ENCODE peak calls at places on chromosomes 11 and 22, in four cellular contexts. B is astrocyte of the cerebellum; P is stimulated activated naive CD8-positive, alpha-beta T cell treated with anti-CD3 and anti-CD28 coated beads, Interleukin-15, amount 100 ng/mL, for 72 hours; G is fibroblast of mammary gland. S is an unnamed sample.
A peak's percentile ranks its signal among the peaks of the same experiment; 100 is the strongest.

GRCh38 chr22:41925783-41926460 is 684 bp downstream of the TNFRSF13C start:
- DNase-seq in B (no peak), P (peak; percentile 79), G (peak; percentile 32), S (no peak)

GRCh38 chr11:128213461-128213860 is 373.9 kb downstream of the ETS1 start:
- DNase-seq in B (no peak), P (no peak), G (no peak), S (no peak)

GRCh38 chr11:114596175-114596919 is 761 bp upstream of the NXPE4 start:
- DNase-seq in B (no peak), P (no peak), G (no peak), S (no peak)

GRCh38 chr11:12353534-12353933 is 23.8 kb upstream of the PARVA start:
- DNase-seq in B (no peak), P (no peak), G (no peak), S (no peak)

GRCh38 chr11:111911563-111912401 is at the start of gene CRYAB:
- DNase-seq in B (peak; percentile 27), P (no peak), G (peak; percentile 81), S (no peak)

GRCh38 chr11:78698612-78699011 is 123.9 kb upstream of the NARS2 start:
- DNase-seq in B (peak; percentile 79), P (no peak), G (peak; percentile 75), S (no peak)

GRCh38 chr11:46896719-46897406 is 21.5 kb downstream of the LRP4 start:
- DNase-seq in B (no peak), P (no peak), G (peak; percentile 49), S (no peak)

GRCh38 chr22:38981005-38981658 is 1.0 kb upstream of the APOBEC3B start:
- DNase-seq in B (no peak), P (peak; percentile 28), G (peak; percentile 5), S (no peak)

GRCh38 chr22:35921777-35922176 is 106.8 kb downstream of the RBFOX2 start:
- DNase-seq in B (peak; percentile 72), P (peak; percentile 39), G (peak; percentile 94), S (peak; percentile 47)

GRCh38 chr11:35340101-35340500 is 79.3 kb downstream of the SLC1A2 start:
- DNase-seq in B (no peak), P (no peak), G (no peak), S (no peak)

GRCh38 chr22:41340357-41340756 is 39.0 kb downstream of the ZC3H7B start:
- DNase-seq in B (no peak), P (no peak), G (no peak), S (no peak)

GRCh38 chr11:36060926-36061325 is 117.1 kb downstream of the LDLRAD3 start:
- DNase-seq in B (no peak), P (no peak), G (peak; percentile 28), S (no peak)

GRCh38 chr11:20840341-20840740 is 171.0 kb downstream of the NELL1 start:
- DNase-seq in B (no peak), P (no peak), G (no peak), S (no peak)

GRCh38 chr11:47177846-47178245 is 1.2 kb upstream of the ARFGAP2 start:
- DNase-seq in B (no peak), P (no peak), G (no peak), S (no peak)

GRCh38 chr22:37489994-37490393 is 3.8 kb upstream of the MFNG start:
- DNase-seq in B (no peak), P (no peak), G (no peak), S (no peak)

GRCh38 chr22:30561402-30562154 is 12.9 kb downstream of the GAL3ST1 start:
- DNase-seq in B (no peak), P (no peak), G (no peak), S (no peak)

GRCh38 chr11:61635304-61635703 is 44.9 kb upstream of the DAGLA start:
- DNase-seq in B (no peak), P (no peak), G (no peak), S (no peak)

GRCh38 chr11:61647529-61647928 is 32.7 kb upstream of the DAGLA start:
- DNase-seq in B (no peak), P (no peak), G (no peak), S (no peak)

GRCh38 chr11:65440831-65441499 is 18.4 kb downstream of the NEAT1 start:
- DNase-seq in B (no peak), P (no peak), G (peak; percentile 48), S (no peak)

GRCh38 chr11:21565283-21565682 is 627.6 kb upstream of the ANO5 start:
- DNase-seq in B (no peak), P (no peak), G (no peak), S (no peak)

GRCh38 chr11:113628912-113629311 is 77.2 kb downstream of the TMPRSS5 start:
- DNase-seq in B (no peak), P (no peak), G (no peak), S (peak; percentile 72)

GRCh38 chr11:34274712-34275398 is 83.0 kb downstream of the ABTB2 start:
- DNase-seq in B (peak; percentile 98), P (no peak), G (peak; percentile 99), S (no peak)

GRCh38 chr11:130209944-130210854 is 50.6 kb downstream of the ST14 start:
- DNase-seq in B (no peak), P (peak; percentile 5), G (no peak), S (no peak)

GRCh38 chr22:23113067-23113846 is 28.5 kb downstream of the RSPH14 start:
- DNase-seq in B (no peak), P (no peak), G (peak; percentile 35), S (no peak)

GRCh38 chr11:74371269-74372039 is 26.8 kb downstream of the PGM2L1 start:
- DNase-seq in B (peak; percentile 70), P (no peak), G (peak; percentile 13), S (no peak)

GRCh38 chr22:32502346-32502745 is 27.7 kb downstream of the FBXO7 start:
- DNase-seq in B (no peak), P (no peak), G (no peak), S (no peak)

GRCh38 chr11:123351375-123351774 is 78.7 kb upstream of the GRAMD1B start:
- DNase-seq in B (no peak), P (no peak), G (no peak), S (no peak)

GRCh38 chr11:10727259-10727851 is 23.7 kb upstream of the CTR9 start:
- DNase-seq in B (no peak), P (no peak), G (peak; percentile 53), S (no peak)

GRCh38 chr22:30426395-30427353 is 1.1 kb downstream of the MTFP1 start:
- DNase-seq in B (no peak), P (peak; percentile 89), G (peak; percentile 78), S (peak; percentile 87)